ENCODE peak calls at places on chromosome 15, in five cellular contexts. Y, N, D, U and J are unnamed samples.

GRCh38 chr15:74252291-74253080 is 16.4 kb downstream of the CCDC33 start:
- DNase-seq in Y (no peak), N (peak; percentile 47), D (no peak), U (no peak), J (no peak)

GRCh38 chr15:83092309-83092976 is 15.0 kb upstream of the TM6SF1 start:
- DNase-seq in Y (no peak), N (peak; percentile 82), D (no peak), U (peak; percentile 66), J (no peak)

GRCh38 chr15:29471757-29472156 is 202.1 kb upstream of the NSMCE3 start:
- DNase-seq in Y (no peak), N (no peak), D (no peak), U (no peak), J (no peak)

GRCh38 chr15:31387483-31388118 is 61.0 kb downstream of the KLF13 start:
- DNase-seq in Y (no peak), N (peak; percentile 57), D (peak; percentile 76), U (peak; percentile 73), J (peak; percentile 49)

GRCh38 chr15:41894791-41895463 is 1.1 kb upstream of the SPTBN5 start:
- DNase-seq in Y (peak; percentile 97), N (peak; percentile 75), D (peak; percentile 82), U (peak; percentile 90), J (peak; percentile 13)

GRCh38 chr15:95712785-95713184 is 617.7 kb upstream of the NR2F2 start:
- DNase-seq in Y (no peak), N (no peak), D (no peak), U (no peak), J (no peak)

GRCh38 chr15:75721462-75721922 is 8.8 kb upstream of the CSPG4 start:
- DNase-seq in Y (peak; percentile 63), N (no peak), D (no peak), U (no peak), J (no peak)

GRCh38 chr15:81814882-81815455 is 230.8 kb downstream of the MEX3B start:
- DNase-seq in Y (no peak), N (no peak), D (no peak), U (no peak), J (no peak)

GRCh38 chr15:62447742-62448141 is 282.7 kb upstream of the C2CD4B start:
- DNase-seq in Y (no peak), N (no peak), D (peak; percentile 42), U (no peak), J (no peak)

GRCh38 chr15:87942316-87942715 is 314.2 kb downstream of the NTRK3 start:
- DNase-seq in Y (no peak), N (no peak), D (no peak), U (no peak), J (no peak)

GRCh38 chr15:80068578-80068977 is 9.1 kb downstream of the ZFAND6 start:
- DNase-seq in Y (no peak), N (no peak), D (no peak), U (no peak), J (peak; percentile 34)

GRCh38 chr15:59439571-59439970 is 1.6 kb downstream of the FAM81A start:
- DNase-seq in Y (no peak), N (no peak), D (no peak), U (no peak), J (no peak)

GRCh38 chr15:63992300-63992699 is 54.0 kb downstream of the DAPK2 start:
- DNase-seq in Y (peak; percentile 17), N (no peak), D (no peak), U (no peak), J (no peak)

GRCh38 chr15:48581221-48581620 is 64.3 kb downstream of the FBN1 start:
- DNase-seq in Y (no peak), N (peak; percentile 43), D (no peak), U (no peak), J (no peak)

GRCh38 chr15:25532269-25532668 is 93.4 kb upstream of the UBE3A start:
- DNase-seq in Y (no peak), N (no peak), D (no peak), U (no peak), J (no peak)

GRCh38 chr15:87739866-87740265 is 516.7 kb downstream of the NTRK3 start:
- DNase-seq in Y (no peak), N (peak; percentile 20), D (no peak), U (no peak), J (no peak)

DNA sequence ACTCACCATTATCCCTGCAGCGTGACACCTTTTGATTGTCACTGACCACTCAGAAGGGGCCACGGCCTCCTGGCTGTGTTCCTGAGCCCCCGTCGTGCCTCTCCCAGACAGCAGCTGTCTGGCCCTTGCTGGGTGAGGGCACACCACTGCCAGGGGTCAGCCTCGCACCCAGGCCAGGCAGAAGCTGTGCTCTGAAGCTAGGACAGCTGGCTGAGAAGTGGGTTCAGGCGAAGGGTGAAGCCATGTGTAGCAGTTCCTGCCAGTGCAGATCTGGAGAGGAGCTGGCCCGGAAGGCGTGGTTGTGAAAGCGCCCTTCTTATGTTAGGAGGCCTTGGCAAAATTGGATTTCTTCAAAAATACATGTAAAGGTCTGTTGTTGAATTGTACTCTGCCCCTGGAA is 49.2 kb downstream of the KLHL25 start:
- DNase-seq in Y (peak; percentile 57), N (no peak), D (no peak), U (no peak), J (no peak)
- H3K36me3 ChIP-seq in Y (peaks cover 60% of the 10 kb centered on the region), N (peaks cover 44% of the 10 kb centered on the region), D (peaks cover 83% of the 10 kb centered on the region), U (peaks cover 61% of the 10 kb centered on the region), J (peaks cover 37% of the 10 kb centered on the region)

DNA sequence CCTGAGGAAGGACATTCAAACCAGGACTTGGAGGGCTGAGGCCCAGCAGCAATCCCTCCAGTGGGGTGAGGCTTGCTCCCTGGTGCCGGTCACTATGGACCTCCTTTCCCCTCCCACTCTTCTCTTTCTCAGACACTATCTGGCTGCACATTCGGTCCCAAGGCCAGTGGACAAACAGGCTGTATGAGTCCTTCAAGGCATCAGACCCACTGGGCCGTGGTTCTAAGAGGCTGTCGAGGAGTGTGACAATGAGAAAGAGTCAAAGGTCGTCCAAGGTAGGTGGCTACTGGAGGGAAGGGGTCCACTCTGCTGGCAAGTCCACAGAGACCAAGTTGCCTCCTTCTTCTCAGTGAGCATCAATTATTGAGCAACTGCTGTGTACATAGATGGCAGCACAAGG is 28.0 kb downstream of the NOX5 start:
- DNase-seq in Y (no peak), N (no peak), D (no peak), U (peak; percentile 34), J (no peak)
- H3K4me3 ChIP-seq in Y (no peak overlapping the region), N (no peak overlapping the region), D (no peak overlapping the region), U (no peak overlapping the region), J (no peak overlapping the region)

GRCh38 chr15:20657084-20657483 is 115.5 kb upstream of the GOLGA6L6 start:
- DNase-seq in Y (no peak), N (no peak), D (no peak), U (no peak), J (no peak)

GRCh38 chr15:20658024-20658423 is 116.4 kb upstream of the GOLGA6L6 start:
- DNase-seq in Y (no peak), N (no peak), D (no peak), U (no peak), J (no peak)

DNA sequence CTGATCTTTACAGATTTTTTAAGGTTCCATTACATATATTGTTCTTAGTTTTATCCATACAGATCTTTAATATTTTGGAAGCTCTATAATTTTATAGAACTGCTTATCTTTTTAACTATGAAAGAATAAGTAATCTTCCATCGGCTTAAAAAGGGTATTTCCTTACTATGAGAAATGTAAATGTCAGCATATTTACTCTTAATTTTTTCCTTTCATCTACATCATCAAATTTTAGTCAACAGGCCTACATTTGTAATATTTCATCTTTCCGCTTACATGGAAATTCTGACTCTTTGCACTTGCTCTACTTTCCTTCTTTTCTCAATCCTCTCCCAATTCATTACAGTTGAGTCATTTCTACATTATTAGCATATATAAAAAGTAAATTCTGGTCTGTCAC is 111.3 kb upstream of the GOLGA6L6 start:
- DNase-seq in Y (no peak), N (no peak), D (no peak), U (no peak), J (no peak)
- TF ChIP-seq CTCF in Y (no peak), N (no peak), D (no peak), U (no peak), J (no peak)

GRCh38 chr15:92951800-92952199 is 51.7 kb downstream of the CHD2 start:
- DNase-seq in Y (no peak), N (no peak), D (no peak), U (no peak), J (no peak)
- H3K36me3 ChIP-seq in Y (peaks cover 100% of the 10 kb centered on the region), N (peaks cover 92% of the 10 kb centered on the region), D (peaks cover 98% of the 10 kb centered on the region), U (peaks cover 73% of the 10 kb centered on the region), J (peaks cover 27% of the 10 kb centered on the region)

GRCh38 chr15:40282870-40283614 is at the start of gene ANKRD63:
- DNase-seq in Y (no peak), N (no peak), D (no peak), U (no peak), J (no peak)

GRCh38 chr15:40280260-40281056 is 2.4 kb downstream of the ANKRD63 start:
- DNase-seq in Y (no peak), N (no peak), D (no peak), U (no peak), J (no peak)

GRCh38 chr15:40279437-40280141 is 3.3 kb downstream of the ANKRD63 start:
- DNase-seq in Y (no peak), N (peak; percentile 65), D (peak; percentile 74), U (peak; percentile 80), J (no peak)

GRCh38 chr15:40282144-40282869 is 557 bp downstream of the ANKRD63 start:
- DNase-seq in Y (no peak), N (peak; percentile 15), D (peak; percentile 44), U (no peak), J (no peak)

GRCh38 chr15:40281057-40281850 is 1.6 kb downstream of the ANKRD63 start:
- DNase-seq in Y (no peak), N (no peak), D (no peak), U (no peak), J (no peak)
- H3K4me3 ChIP-seq in Y (no peak overlapping the region), N (peak overlapping the region; percentile 34), D (peak overlapping the region; percentile 68), U (peak overlapping the region; percentile 54), J (no peak overlapping the region)